ENCODE peak calls at places on chromosome 17, in seven cellular contexts. Q is stimulated activated naive CD8-positive, alpha-beta T cell treated with anti-CD3 and anti-CD28 coated beads, Interleukin-15, amount 100 ng/mL, for 72 hours; A is progenitor cell of endocrine pancreas; S is occipital lobe; E is aorta; K is NCI-H1105; C is HS-5. N is an unnamed sample.

GRCh38 chr17:77726549-77726957 is 231.9 kb upstream of the TNRC6C start:
- DNase-seq in Q (no peak), A (no peak), S (no peak), E (peak), K (no peak), C (no peak), N (no peak)

GRCh38 chr17:58305626-58306025 is 23.0 kb downstream of the TSPOAP1 start:
- DNase-seq in Q (no peak), A (no peak), S (no peak), E (peak), K (no peak), C (no peak), N (no peak)

GRCh38 chr17:7133424-7133823 is 18.8 kb upstream of the ASGR2 start:
- DNase-seq in Q (peak), A (no peak), S (no peak), E (peak), K (no peak), C (no peak), N (no peak)

GRCh38 chr17:43853546-43853945 is 6.6 kb downstream of the CD300LG start:
- DNase-seq in Q (no peak), A (no peak), S (no peak), E (peak), K (no peak), C (no peak), N (no peak)

GRCh38 chr17:15966183-15966878 is 21.4 kb downstream of the ADORA2B start:
- DNase-seq in Q (no peak), A (peak), S (no peak), E (no peak), K (no peak), C (no peak), N (peak)

GRCh38 chr17:79814966-79815835 is 18.3 kb upstream of the CBX8 start:
- DNase-seq in Q (no peak), A (no peak), S (no peak), E (no peak), K (no peak), C (no peak), N (no peak)

GRCh38 chr17:40035162-40035559 is 19.0 kb downstream of the MED24 start:
- DNase-seq in Q (no peak), A (no peak), S (peak), E (no peak), K (no peak), C (no peak), N (no peak)

GRCh38 chr17:68424861-68425260 is 32.4 kb downstream of the WIPI1 start:
- DNase-seq in Q (no peak), A (no peak), S (no peak), E (no peak), K (peak), C (no peak), N (peak)

GRCh38 chr17:67608691-67609090 is 109.0 kb upstream of the NOL11 start:
- DNase-seq in Q (no peak), A (no peak), S (peak), E (no peak), K (no peak), C (peak), N (no peak)

GRCh38 chr17:64410750-64411490 is 20.3 kb upstream of the PECAM1 start:
- DNase-seq in Q (no peak), A (no peak), S (no peak), E (no peak), K (no peak), C (no peak), N (no peak)

GRCh38 chr17:39618252-39618913 is 8.4 kb upstream of the PPP1R1B start:
- DNase-seq in Q (no peak), A (no peak), S (no peak), E (no peak), K (no peak), C (no peak), N (no peak)

GRCh38 chr17:7213895-7214299 is 5.7 kb downstream of the DLG4 start:
- DNase-seq in Q (no peak), A (peak), S (peak), E (peak), K (peak), C (no peak), N (peak)

GRCh38 chr17:55704412-55704811 is 18.3 kb downstream of the TMEM100 start:
- DNase-seq in Q (no peak), A (no peak), S (no peak), E (no peak), K (no peak), C (no peak), N (no peak)

GRCh38 chr17:11205656-11206055 is 35.4 kb upstream of the SHISA6 start:
- DNase-seq in Q (no peak), A (no peak), S (no peak), E (no peak), K (no peak), C (no peak), N (no peak)

GRCh38 chr17:44672479-44673093 is 16.3 kb downstream of the MEIOC start:
- DNase-seq in Q (no peak), A (no peak), S (no peak), E (no peak), K (no peak), C (no peak), N (no peak)

GRCh38 chr17:67434061-67434525 is 57.0 kb downstream of the PITPNC1 start:
- DNase-seq in Q (peak), A (no peak), S (no peak), E (no peak), K (no peak), C (no peak), N (no peak)

GRCh38 chr17:43396491-43397060 is 2.2 kb upstream of the ARL4D start:
- DNase-seq in Q (no peak), A (no peak), S (no peak), E (peak), K (no peak), C (no peak), N (no peak)

GRCh38 chr17:869067-869466 is 86.9 kb downstream of the MRM3 start:
- DNase-seq in Q (no peak), A (no peak), S (no peak), E (peak), K (no peak), C (no peak), N (no peak)

GRCh38 chr17:19551708-19552148 is 18.1 kb downstream of the SLC47A1 start:
- DNase-seq in Q (no peak), A (no peak), S (no peak), E (no peak), K (no peak), C (no peak), N (no peak)

GRCh38 chr17:32127156-32127897 is 15.0 kb upstream of the RHOT1 start:
- DNase-seq in Q (peak), A (no peak), S (peak), E (peak), K (peak), C (peak), N (peak)